ENCODE peak calls at places on chromosomes 7 and 10, in ten cellular contexts. One of them, this sample, is unnamed.

GRCh38 chr7:30427296-30428080 is 51.1 kb downstream of the NOD1 start:
- DNase-seq in NCI-H460: no peak
- DNase-seq in H7: peak
- DNase-seq in substantia nigra: no peak
- DNase-seq in GM10248: no peak
- DNase-seq in kidney tubule cell: no peak
- DNase-seq in HEK293T: no peak
- DNase-seq in T-helper 17 cell: no peak
- DNase-seq in central memory CD4-positive, alpha-beta T cell: no peak
- DNase-seq in GM12878: no peak
- DNase-seq in this sample: no peak

GRCh38 chr10:99403674-99404073 is 26.8 kb downstream of the GOT1 start:
- DNase-seq in NCI-H460: no peak
- DNase-seq in H7: no peak
- DNase-seq in substantia nigra: no peak
- DNase-seq in GM10248: no peak
- DNase-seq in kidney tubule cell: no peak
- DNase-seq in HEK293T: no peak
- DNase-seq in T-helper 17 cell: no peak
- DNase-seq in central memory CD4-positive, alpha-beta T cell: no peak
- DNase-seq in GM12878: no peak
- DNase-seq in this sample: no peak

GRCh38 chr10:61961278-61961677 is 59.8 kb downstream of the ARID5B start:
- DNase-seq in NCI-H460: no peak
- DNase-seq in H7: no peak
- DNase-seq in substantia nigra: no peak
- DNase-seq in GM10248: peak
- DNase-seq in kidney tubule cell: no peak
- DNase-seq in HEK293T: no peak
- DNase-seq in T-helper 17 cell: no peak
- DNase-seq in central memory CD4-positive, alpha-beta T cell: peak
- DNase-seq in GM12878: peak
- DNase-seq in this sample: no peak

GRCh38 chr7:34653787-34654186 is 4.2 kb upstream of the NPSR1 start:
- DNase-seq in NCI-H460: no peak
- DNase-seq in H7: no peak
- DNase-seq in substantia nigra: no peak
- DNase-seq in GM10248: no peak
- DNase-seq in kidney tubule cell: no peak
- DNase-seq in HEK293T: no peak
- DNase-seq in T-helper 17 cell: no peak
- DNase-seq in central memory CD4-positive, alpha-beta T cell: no peak
- DNase-seq in GM12878: no peak
- DNase-seq in this sample: no peak

GRCh38 chr7:104962781-104963180 is 51.2 kb upstream of the KMT2E start:
- DNase-seq in NCI-H460: no peak
- DNase-seq in H7: no peak
- DNase-seq in substantia nigra: no peak
- DNase-seq in GM10248: no peak
- DNase-seq in kidney tubule cell: peak
- DNase-seq in HEK293T: no peak
- DNase-seq in T-helper 17 cell: no peak
- DNase-seq in central memory CD4-positive, alpha-beta T cell: no peak
- DNase-seq in GM12878: no peak
- DNase-seq in this sample: no peak

GRCh38 chr10:3094565-3095168 is 27.3 kb downstream of the PFKP start:
- DNase-seq in NCI-H460: no peak
- DNase-seq in H7: no peak
- DNase-seq in substantia nigra: no peak
- DNase-seq in GM10248: no peak
- DNase-seq in kidney tubule cell: no peak
- DNase-seq in HEK293T: no peak
- DNase-seq in T-helper 17 cell: no peak
- DNase-seq in central memory CD4-positive, alpha-beta T cell: no peak
- DNase-seq in GM12878: no peak
- DNase-seq in this sample: no peak

GRCh38 chr7:87038993-87039716 is 20.3 kb downstream of the ELAPOR2 start:
- DNase-seq in NCI-H460: no peak
- DNase-seq in H7: no peak
- DNase-seq in substantia nigra: no peak
- DNase-seq in GM10248: no peak
- DNase-seq in kidney tubule cell: peak
- DNase-seq in HEK293T: no peak
- DNase-seq in T-helper 17 cell: no peak
- DNase-seq in central memory CD4-positive, alpha-beta T cell: no peak
- DNase-seq in GM12878: no peak
- DNase-seq in this sample: no peak

GRCh38 chr7:132059141-132059540 is 502.7 kb upstream of the PODXL start:
- DNase-seq in NCI-H460: no peak
- DNase-seq in H7: no peak
- DNase-seq in substantia nigra: no peak
- DNase-seq in GM10248: no peak
- DNase-seq in kidney tubule cell: peak
- DNase-seq in HEK293T: no peak
- DNase-seq in T-helper 17 cell: no peak
- DNase-seq in central memory CD4-positive, alpha-beta T cell: no peak
- DNase-seq in GM12878: peak
- DNase-seq in this sample: no peak

GRCh38 chr7:109967401-109967800 is 1123.5 kb upstream of the LRRN3 start:
- DNase-seq in NCI-H460: no peak
- DNase-seq in H7: no peak
- DNase-seq in substantia nigra: no peak
- DNase-seq in GM10248: no peak
- DNase-seq in kidney tubule cell: no peak
- DNase-seq in HEK293T: no peak
- DNase-seq in T-helper 17 cell: no peak
- DNase-seq in central memory CD4-positive, alpha-beta T cell: no peak
- DNase-seq in GM12878: no peak
- DNase-seq in this sample: no peak

GRCh38 chr7:138396251-138397070 is 63.6 kb upstream of the TRIM24 start:
- DNase-seq in NCI-H460: no peak
- DNase-seq in H7: peak
- DNase-seq in substantia nigra: no peak
- DNase-seq in GM10248: peak
- DNase-seq in kidney tubule cell: peak
- DNase-seq in HEK293T: no peak
- DNase-seq in T-helper 17 cell: no peak
- DNase-seq in central memory CD4-positive, alpha-beta T cell: no peak
- DNase-seq in GM12878: peak
- DNase-seq in this sample: peak